ENCODE peak calls at places on chromosomes 2 and 18, in six cellular contexts. R is tibial artery, H is endodermal cell, W is upper lobe of left lung, V is A673, Z is H9. G is an unnamed sample.

GRCh38 chr2:84918430-84918829 is 13.0 kb downstream of the TMSB10 start:
- DNase-seq in R (no peak), H (no peak), W (no peak), V (no peak), Z (no peak), G (no peak)

GRCh38 chr2:157155992-157156391 is 101.5 kb upstream of the GALNT5 start:
- DNase-seq in R (no peak), H (no peak), W (no peak), V (no peak), Z (no peak), G (no peak)

GRCh38 chr2:37561615-37562569 is 109.5 kb downstream of the CDC42EP3 start:
- DNase-seq in R (no peak), H (peak), W (no peak), V (peak), Z (peak), G (no peak)

GRCh38 chr18:76450912-76451421 is 44.1 kb downstream of the ZNF516 start:
- DNase-seq in R (peak), H (peak), W (peak), V (peak), Z (peak), G (no peak)

GRCh38 chr2:68345129-68345875 is 19.8 kb upstream of the PLEK start:
- DNase-seq in R (no peak), H (no peak), W (no peak), V (no peak), Z (peak), G (no peak)

GRCh38 chr2:235018838-235019237 is 67.0 kb downstream of the SH3BP4 start:
- DNase-seq in R (no peak), H (no peak), W (no peak), V (no peak), Z (no peak), G (no peak)

GRCh38 chr2:98445708-98446577 is 1.3 kb downstream of the INPP4A start:
- DNase-seq in R (no peak), H (peak), W (no peak), V (no peak), Z (no peak), G (no peak)

GRCh38 chr18:50061876-50062517 is 132.9 kb downstream of the MYO5B start:
- DNase-seq in R (peak), H (no peak), W (no peak), V (no peak), Z (no peak), G (peak)

GRCh38 chr18:37361223-37362157 is 204.1 kb downstream of the CELF4 start:
- DNase-seq in R (no peak), H (peak), W (no peak), V (peak), Z (no peak), G (no peak)

GRCh38 chr2:194826241-194826640 is 830.8 kb upstream of the SLC39A10 start:
- DNase-seq in R (no peak), H (no peak), W (no peak), V (no peak), Z (no peak), G (no peak)

GRCh38 chr2:19362094-19362649 is 3.7 kb upstream of the OSR1 start:
- DNase-seq in R (no peak), H (no peak), W (no peak), V (no peak), Z (no peak), G (no peak)

DNA sequence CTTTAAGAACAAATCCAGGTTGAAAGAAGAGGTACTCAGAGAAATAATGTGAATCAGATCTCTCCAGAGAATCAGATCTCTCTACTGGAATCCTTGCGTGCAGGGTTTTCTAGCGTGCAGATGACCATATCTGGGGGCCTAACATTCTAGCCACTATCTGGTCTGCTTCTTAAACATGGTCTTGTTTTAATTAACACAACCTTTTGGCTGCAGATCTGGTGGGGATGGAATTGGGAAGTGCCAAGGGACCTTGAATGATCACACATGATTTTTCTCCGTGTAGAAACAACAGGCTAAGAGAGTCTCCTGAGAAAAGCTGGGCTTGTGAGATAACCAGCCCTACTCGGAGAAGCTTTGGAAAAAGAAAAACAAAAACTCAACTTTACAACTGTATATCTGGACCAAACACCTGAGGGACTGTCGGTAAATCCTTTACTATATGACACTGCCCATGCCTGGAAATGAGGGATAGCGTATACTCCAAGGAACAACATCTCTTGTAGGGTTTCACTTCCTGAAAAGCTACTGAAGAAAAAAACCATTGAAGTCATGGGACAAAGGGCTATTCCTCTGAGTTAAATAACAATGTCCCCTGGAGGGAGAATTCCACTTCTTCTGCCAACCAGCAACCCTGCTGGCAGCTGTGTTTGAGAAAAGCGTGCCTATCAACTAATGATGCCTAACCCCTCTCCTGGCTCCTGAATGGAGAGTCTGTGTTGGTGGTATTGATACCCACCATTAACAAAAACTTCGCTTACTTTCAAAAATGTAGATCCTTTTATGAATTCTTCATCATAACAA is 171.0 kb upstream of the REV1 start:
- DNase-seq in R (no peak), H (no peak), W (no peak), V (no peak), Z (no peak), G (no peak)
- H3K27ac ChIP-seq in R (peak), H (no peak), W (no peak), V (no peak), Z (no peak), G (no peak)

DNA sequence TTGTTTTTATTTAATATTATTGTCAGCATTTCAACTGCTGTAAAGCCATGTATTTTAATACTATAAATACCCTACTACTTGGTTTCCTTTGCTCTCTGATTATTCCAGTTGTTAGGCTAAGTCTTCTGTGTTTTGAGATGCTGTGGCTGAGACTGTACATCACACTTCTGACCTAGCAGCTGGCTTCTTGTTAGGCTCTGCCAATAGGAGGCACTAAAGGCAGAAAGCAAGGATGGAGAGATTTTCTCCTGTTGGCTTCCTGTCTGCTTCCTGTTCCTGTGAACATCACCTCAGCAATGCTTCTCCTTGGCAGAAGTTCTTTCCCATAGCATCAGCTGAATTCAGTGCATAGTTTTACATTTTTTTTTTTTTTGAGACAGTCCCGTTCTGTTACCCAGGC is 68.3 kb upstream of the YPEL5 start:
- DNase-seq in R (no peak), H (no peak), W (no peak), V (peak), Z (no peak), G (no peak)
- TF ChIP-seq CTCF in R (no peak), H (peak), W (no peak), V (peak), Z (peak), G (no peak)

DNA sequence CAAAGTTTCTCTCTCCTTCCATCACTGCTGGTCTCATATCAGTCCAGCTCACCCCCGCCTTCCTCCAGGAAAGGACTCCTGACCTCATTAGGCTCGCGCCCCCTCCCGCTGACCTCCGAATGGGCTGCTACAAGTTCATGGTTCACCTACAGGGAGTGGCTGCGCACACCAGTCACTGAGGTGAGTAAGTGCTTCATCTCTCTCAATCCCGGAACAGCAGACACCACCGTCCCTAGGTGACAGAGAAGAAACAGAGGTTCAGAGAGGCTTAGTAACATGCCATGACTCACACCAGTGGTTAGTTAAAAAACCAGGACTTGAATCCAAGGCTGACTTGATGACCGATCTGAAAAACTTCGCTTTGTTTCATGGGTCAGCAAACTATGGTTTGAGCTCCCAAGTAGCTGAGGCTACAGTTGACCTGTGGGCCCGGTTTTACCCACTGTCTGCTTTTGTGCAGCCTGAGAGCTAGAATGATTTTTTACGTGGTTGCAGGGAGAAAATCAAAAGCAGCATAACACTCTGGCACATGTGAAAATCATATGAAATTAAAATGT is 42.0 kb downstream of the ZFP36L2 start:
- DNase-seq in R (no peak), H (peak), W (no peak), V (no peak), Z (no peak), G (no peak)
- H3K27ac ChIP-seq in R (no peak), H (no peak), W (no peak), V (no peak), Z (no peak), G (no peak)

GRCh38 chr2:30509716-30510115 is 62.7 kb downstream of the LCLAT1 start:
- DNase-seq in R (no peak), H (no peak), W (no peak), V (no peak), Z (no peak), G (no peak)
- TF ChIP-seq CTCF in R (no peak), H (no peak), W (no peak), V (no peak), Z (no peak), G (no peak)

GRCh38 chr2:222819722-222820333 is 41.0 kb upstream of the ACSL3 start:
- DNase-seq in R (no peak), H (no peak), W (no peak), V (no peak), Z (no peak), G (no peak)
- H3K27ac ChIP-seq in R (no peak), H (no peak), W (no peak), V (no peak), Z (no peak), G (no peak)

GRCh38 chr2:100741880-100742814 is 77.8 kb upstream of the NPAS2 start:
- DNase-seq in R (no peak), H (no peak), W (no peak), V (no peak), Z (no peak), G (no peak)
- TF ChIP-seq CTCF in R (no peak), H (no peak), W (no peak), V (no peak), Z (no peak), G (no peak)

GRCh38 chr2:203533696-203534471 is 1.2 kb downstream of the RAPH1 start:
- DNase-seq in R (no peak), H (peak), W (no peak), V (peak), Z (no peak), G (no peak)

GRCh38 chr2:203535784-203536590 is 886 bp upstream of the RAPH1 start:
- DNase-seq in R (no peak), H (no peak), W (no peak), V (peak), Z (no peak), G (no peak)

GRCh38 chr2:203534486-203535077 is 519 bp downstream of the RAPH1 start:
- DNase-seq in R (peak), H (no peak), W (no peak), V (peak), Z (no peak), G (no peak)

GRCh38 chr2:203535078-203535783 is at the start of gene RAPH1:
- DNase-seq in R (peak), H (peak), W (peak), V (peak), Z (peak), G (peak)

GRCh38 chr2:203532957-203533695 is 2.0 kb downstream of the RAPH1 start:
- DNase-seq in R (no peak), H (no peak), W (no peak), V (peak), Z (no peak), G (peak)
- H3K27ac ChIP-seq in R (peak), H (no peak), W (peak), V (no peak), Z (no peak), G (peak)

GRCh38 chr2:122669627-122670026 is 914.2 kb downstream of the TSN start:
- DNase-seq in R (no peak), H (no peak), W (no peak), V (no peak), Z (no peak), G (no peak)
- TF ChIP-seq CTCF in R (no peak), H (no peak), W (no peak), V (no peak), Z (no peak), G (no peak)

GRCh38 chr2:54615832-54616534 is 107.5 kb upstream of the EML6 start:
- DNase-seq in R (no peak), H (no peak), W (no peak), V (no peak), Z (no peak), G (no peak)

GRCh38 chr2:54617409-54617808 is 106.1 kb upstream of the EML6 start:
- DNase-seq in R (no peak), H (no peak), W (no peak), V (no peak), Z (no peak), G (no peak)

GRCh38 chr2:54620948-54621347 is 102.5 kb upstream of the EML6 start:
- DNase-seq in R (no peak), H (no peak), W (no peak), V (no peak), Z (no peak), G (no peak)

GRCh38 chr2:54618646-54619565 is 104.6 kb upstream of the EML6 start:
- DNase-seq in R (no peak), H (no peak), W (no peak), V (no peak), Z (no peak), G (no peak)

GRCh38 chr2:54619660-54620231 is 103.7 kb upstream of the EML6 start:
- DNase-seq in R (no peak), H (no peak), W (no peak), V (no peak), Z (no peak), G (no peak)
- H3K27ac ChIP-seq in R (peak), H (no peak), W (peak), V (no peak), Z (no peak), G (peak)

G was measured in body of pancreas.